ENCODE peak calls at places on chromosomes 1 and 21, in five cellular contexts. F is activated CD8-positive, alpha-beta T cell treated with anti-CD3 and anti-CD28 coated beads for 36 hours; L is naive B cell; Q is T-helper 17 cell; S is GDM1. C is an unnamed sample.

GRCh38 chr1:119647228-119647733 is 785 bp downstream of the ZNF697 start:
- DNase-seq in L (no peak), S (no peak), Q (no peak), F (peak), C (no peak)

GRCh38 chr1:180168786-180169640 is 14.3 kb downstream of the QSOX1 start:
- DNase-seq in S (no peak), L (no peak), F (peak), Q (no peak), C (peak)

GRCh38 chr1:162204129-162204882 is 134.8 kb downstream of the NOS1AP start:
- DNase-seq in L (no peak), F (no peak), Q (no peak), S (no peak), C (no peak)

GRCh38 chr1:65769621-65770020 is 23.1 kb upstream of the PDE4B start:
- DNase-seq in F (no peak), Q (no peak), L (no peak), S (no peak), C (no peak)

GRCh38 chr1:104720701-104721100 is 971.0 kb downstream of the AMY1C start:
- DNase-seq in L (no peak), Q (no peak), S (no peak), F (no peak), C (no peak)

GRCh38 chr1:174021611-174022079 is 512 bp downstream of the RC3H1 start:
- DNase-seq in L (peak), Q (peak), S (no peak), F (peak), C (peak)

GRCh38 chr1:174090476-174090875 is 68.3 kb upstream of the RC3H1 start:
- DNase-seq in Q (no peak), S (no peak), F (no peak), L (no peak), C (no peak)

GRCh38 chr21:25329227-25329626 is 278.1 kb downstream of the MRPL39 start:
- DNase-seq in S (no peak), F (no peak), L (no peak), Q (no peak), C (no peak)

GRCh38 chr1:18440385-18441226 is 40.1 kb upstream of the KLHDC7A start:
- DNase-seq in F (no peak), Q (no peak), S (no peak), L (no peak), C (no peak)